ENCODE peak calls at places on chromosomes 12 and 14, in five cellular contexts. One of them, this sample, is unnamed.

GRCh38 chr12:94676011-94676709 is 25.8 kb upstream of the TMCC3 start:
- DNase-seq in T follicular helper cell: no peak
- DNase-seq in dorsolateral prefrontal cortex: no peak
- DNase-seq in foreskin keratinocyte: no peak
- DNase-seq in PC-3: no peak
- DNase-seq in this sample: no peak

GRCh38 chr14:104224516-104225281 is 86.3 kb downstream of the KIF26A start:
- DNase-seq in T follicular helper cell: no peak
- DNase-seq in dorsolateral prefrontal cortex: peak; percentile 38
- DNase-seq in foreskin keratinocyte: no peak
- DNase-seq in PC-3: no peak
- DNase-seq in this sample: peak; percentile 35

GRCh38 chr12:54571166-54571856 is 17.1 kb downstream of the PPP1R1A start:
- DNase-seq in T follicular helper cell: no peak
- DNase-seq in dorsolateral prefrontal cortex: no peak
- DNase-seq in foreskin keratinocyte: no peak
- DNase-seq in PC-3: no peak
- DNase-seq in this sample: no peak

GRCh38 chr12:10365716-10366433 is 24.0 kb downstream of the KLRK1 start:
- DNase-seq in T follicular helper cell: no peak
- DNase-seq in dorsolateral prefrontal cortex: no peak
- DNase-seq in foreskin keratinocyte: no peak
- DNase-seq in PC-3: peak; percentile 28
- DNase-seq in this sample: peak; percentile 10

GRCh38 chr12:75977952-75978671 is 53.5 kb downstream of the PHLDA1 start:
- DNase-seq in T follicular helper cell: peak; percentile 44
- DNase-seq in dorsolateral prefrontal cortex: no peak
- DNase-seq in foreskin keratinocyte: peak; percentile 99
- DNase-seq in PC-3: peak; percentile 99
- DNase-seq in this sample: no peak

GRCh38 chr12:29240441-29240840 is 91.4 kb downstream of the FAR2 start:
- DNase-seq in T follicular helper cell: no peak
- DNase-seq in dorsolateral prefrontal cortex: no peak
- DNase-seq in foreskin keratinocyte: no peak
- DNase-seq in PC-3: peak; percentile 66
- DNase-seq in this sample: no peak

GRCh38 chr12:19138551-19139344 is 9.2 kb downstream of the PLEKHA5 start:
- DNase-seq in T follicular helper cell: no peak
- DNase-seq in dorsolateral prefrontal cortex: no peak
- DNase-seq in foreskin keratinocyte: peak; percentile 89
- DNase-seq in PC-3: peak; percentile 35
- DNase-seq in this sample: no peak

GRCh38 chr12:122687091-122687490 is 16.1 kb downstream of the HCAR2 start:
- DNase-seq in T follicular helper cell: no peak
- DNase-seq in dorsolateral prefrontal cortex: no peak
- DNase-seq in foreskin keratinocyte: no peak
- DNase-seq in PC-3: peak; percentile 34
- DNase-seq in this sample: peak; percentile 57

GRCh38 chr14:99691111-99691885 is 7.2 kb downstream of the CYP46A1 start:
- DNase-seq in T follicular helper cell: no peak
- DNase-seq in dorsolateral prefrontal cortex: no peak
- DNase-seq in foreskin keratinocyte: no peak
- DNase-seq in PC-3: no peak
- DNase-seq in this sample: no peak

GRCh38 chr12:53825246-53826081 is 73.7 kb upstream of the CISTR start:
- DNase-seq in T follicular helper cell: no peak
- DNase-seq in dorsolateral prefrontal cortex: no peak
- DNase-seq in foreskin keratinocyte: no peak
- DNase-seq in PC-3: peak; percentile 98
- DNase-seq in this sample: no peak

GRCh38 chr14:95664046-95664445 is 22.2 kb upstream of the TCL1B start:
- DNase-seq in T follicular helper cell: no peak
- DNase-seq in dorsolateral prefrontal cortex: no peak
- DNase-seq in foreskin keratinocyte: no peak
- DNase-seq in PC-3: no peak
- DNase-seq in this sample: no peak

GRCh38 chr14:64779472-64779871 is 75.2 kb downstream of the PLEKHG3 start:
- DNase-seq in T follicular helper cell: no peak
- DNase-seq in dorsolateral prefrontal cortex: no peak
- DNase-seq in foreskin keratinocyte: no peak
- DNase-seq in PC-3: no peak
- DNase-seq in this sample: no peak

GRCh38 chr12:77299001-77299400 is 233.6 kb upstream of the E2F7 start:
- DNase-seq in T follicular helper cell: no peak
- DNase-seq in dorsolateral prefrontal cortex: no peak
- DNase-seq in foreskin keratinocyte: no peak
- DNase-seq in PC-3: no peak
- DNase-seq in this sample: no peak

GRCh38 chr14:105087963-105088811 is 23.0 kb upstream of the GPR132 start:
- DNase-seq in T follicular helper cell: no peak
- DNase-seq in dorsolateral prefrontal cortex: peak; percentile 42
- DNase-seq in foreskin keratinocyte: no peak
- DNase-seq in PC-3: peak; percentile 72
- DNase-seq in this sample: no peak

GRCh38 chr12:84910549-84911241 is 1.9 kb downstream of the SLC6A15 start:
- DNase-seq in T follicular helper cell: no peak
- DNase-seq in dorsolateral prefrontal cortex: peak; percentile 47
- DNase-seq in foreskin keratinocyte: peak; percentile 49
- DNase-seq in PC-3: no peak
- DNase-seq in this sample: no peak

GRCh38 chr12:56803750-56804149 is 40.6 kb downstream of the HSD17B6 start:
- DNase-seq in T follicular helper cell: no peak
- DNase-seq in dorsolateral prefrontal cortex: no peak
- DNase-seq in foreskin keratinocyte: no peak
- DNase-seq in PC-3: peak; percentile 25
- DNase-seq in this sample: no peak

GRCh38 chr12:1509703-1510395 is 84.5 kb downstream of the FBXL14 start:
- DNase-seq in T follicular helper cell: no peak
- DNase-seq in dorsolateral prefrontal cortex: no peak
- DNase-seq in foreskin keratinocyte: no peak
- DNase-seq in PC-3: no peak
- DNase-seq in this sample: no peak

GRCh38 chr14:32372154-32372553 is 43.1 kb downstream of the AKAP6 start:
- DNase-seq in T follicular helper cell: no peak
- DNase-seq in dorsolateral prefrontal cortex: no peak
- DNase-seq in foreskin keratinocyte: peak; percentile 92
- DNase-seq in PC-3: peak; percentile 93
- DNase-seq in this sample: no peak

GRCh38 chr12:6180300-6181051 is 19.7 kb upstream of the CD9 start:
- DNase-seq in T follicular helper cell: no peak
- DNase-seq in dorsolateral prefrontal cortex: peak; percentile 43
- DNase-seq in foreskin keratinocyte: no peak
- DNase-seq in PC-3: peak; percentile 84
- DNase-seq in this sample: no peak

GRCh38 chr12:57993834-57994233 is 52.5 kb downstream of the ATP23 start:
- DNase-seq in T follicular helper cell: no peak
- DNase-seq in dorsolateral prefrontal cortex: no peak
- DNase-seq in foreskin keratinocyte: peak; percentile 42
- DNase-seq in PC-3: no peak
- DNase-seq in this sample: no peak

GRCh38 chr12:116123511-116124258 is 153.8 kb downstream of the MED13L start:
- DNase-seq in T follicular helper cell: no peak
- DNase-seq in dorsolateral prefrontal cortex: no peak
- DNase-seq in foreskin keratinocyte: no peak
- DNase-seq in PC-3: peak; percentile 76
- DNase-seq in this sample: peak; percentile 57

GRCh38 chr14:68384335-68384734 is 408.5 kb downstream of the ZFP36L1 start:
- DNase-seq in T follicular helper cell: no peak
- DNase-seq in dorsolateral prefrontal cortex: no peak
- DNase-seq in foreskin keratinocyte: no peak
- DNase-seq in PC-3: no peak
- DNase-seq in this sample: no peak

GRCh38 chr12:74293689-74294131 is 243.9 kb upstream of the ATXN7L3B start:
- DNase-seq in T follicular helper cell: no peak
- DNase-seq in dorsolateral prefrontal cortex: no peak
- DNase-seq in foreskin keratinocyte: no peak
- DNase-seq in PC-3: no peak
- DNase-seq in this sample: no peak

GRCh38 chr12:108576660-108577234 is 14.4 kb downstream of the ISCU start:
- DNase-seq in T follicular helper cell: no peak
- DNase-seq in dorsolateral prefrontal cortex: no peak
- DNase-seq in foreskin keratinocyte: no peak
- DNase-seq in PC-3: no peak
- DNase-seq in this sample: no peak

GRCh38 chr14:101354726-101355125 is 206.6 kb upstream of the DIO3 start:
- DNase-seq in T follicular helper cell: no peak
- DNase-seq in dorsolateral prefrontal cortex: no peak
- DNase-seq in foreskin keratinocyte: no peak
- DNase-seq in PC-3: no peak
- DNase-seq in this sample: no peak

GRCh38 chr12:7162691-7163114 is 26.8 kb upstream of the PEX5 start:
- DNase-seq in T follicular helper cell: peak; percentile 6
- DNase-seq in dorsolateral prefrontal cortex: peak; percentile 63
- DNase-seq in foreskin keratinocyte: no peak
- DNase-seq in PC-3: peak; percentile 41
- DNase-seq in this sample: peak; percentile 70

GRCh38 chr12:103623716-103624115 is 36.6 kb downstream of the STAB2 start:
- DNase-seq in T follicular helper cell: no peak
- DNase-seq in dorsolateral prefrontal cortex: no peak
- DNase-seq in foreskin keratinocyte: no peak
- DNase-seq in PC-3: no peak
- DNase-seq in this sample: no peak

GRCh38 chr12:104521731-104522130 is 65.0 kb downstream of the CHST11 start:
- DNase-seq in T follicular helper cell: no peak
- DNase-seq in dorsolateral prefrontal cortex: no peak
- DNase-seq in foreskin keratinocyte: no peak
- DNase-seq in PC-3: peak; percentile 78
- DNase-seq in this sample: no peak

GRCh38 chr14:99187858-99188257 is 84.1 kb downstream of the BCL11B start:
- DNase-seq in T follicular helper cell: no peak
- DNase-seq in dorsolateral prefrontal cortex: no peak
- DNase-seq in foreskin keratinocyte: no peak
- DNase-seq in PC-3: no peak
- DNase-seq in this sample: no peak

GRCh38 chr14:104731249-104731924 is 7.4 kb downstream of the ADSS1 start:
- DNase-seq in T follicular helper cell: no peak
- DNase-seq in dorsolateral prefrontal cortex: no peak
- DNase-seq in foreskin keratinocyte: no peak
- DNase-seq in PC-3: peak; percentile 48
- DNase-seq in this sample: no peak

GRCh38 chr12:62785941-62786559 is 148.9 kb downstream of the PPM1H start:
- DNase-seq in T follicular helper cell: no peak
- DNase-seq in dorsolateral prefrontal cortex: no peak
- DNase-seq in foreskin keratinocyte: peak; percentile 87
- DNase-seq in PC-3: peak; percentile 98
- DNase-seq in this sample: no peak

GRCh38 chr14:69931960-69932359 is 52.7 kb downstream of the SMOC1 start:
- DNase-seq in T follicular helper cell: no peak
- DNase-seq in dorsolateral prefrontal cortex: no peak
- DNase-seq in foreskin keratinocyte: no peak
- DNase-seq in PC-3: no peak
- DNase-seq in this sample: no peak

This sample was measured in NCI-H510A.